ENCODE peak calls at places on chromosomes 7 and 10, in eight cellular contexts. N, T, S, G, Z, P, B and H are unnamed samples.

GRCh38 chr10:113648478-113648877 is 15.4 kb downstream of the NRAP start:
- DNase-seq in N (no peak), T (no peak), S (peak), G (no peak), Z (no peak), P (no peak), B (no peak), H (no peak)

GRCh38 chr10:71868192-71868697 is 17.2 kb upstream of the PSAP start:
- DNase-seq in N (no peak), T (peak), S (peak), G (peak), Z (peak), P (peak), B (peak), H (peak)

GRCh38 chr7:70238171-70238575 is 639.9 kb downstream of the AUTS2 start:
- DNase-seq in N (no peak), T (no peak), S (no peak), G (no peak), Z (no peak), P (no peak), B (no peak), H (no peak)

GRCh38 chr10:90885176-90885575 is 13.4 kb downstream of the RPP30 start:
- DNase-seq in N (no peak), T (peak), S (peak), G (no peak), Z (no peak), P (no peak), B (no peak), H (peak)

GRCh38 chr7:112091768-112092167 is 114.4 kb downstream of the DOCK4 start:
- DNase-seq in N (no peak), T (no peak), S (no peak), G (no peak), Z (no peak), P (no peak), B (no peak), H (no peak)

GRCh38 chr7:25495905-25496304 is 267.6 kb upstream of the NPVF start:
- DNase-seq in N (no peak), T (no peak), S (no peak), G (no peak), Z (no peak), P (no peak), B (no peak), H (no peak)

GRCh38 chr7:13988765-13989137 is 715 bp downstream of the ETV1 start:
- DNase-seq in N (no peak), T (peak), S (peak), G (peak), Z (no peak), P (peak), B (peak), H (peak)

GRCh38 chr10:12622691-12623090 is 273.3 kb downstream of the CAMK1D start:
- DNase-seq in N (no peak), T (no peak), S (no peak), G (no peak), Z (no peak), P (no peak), B (no peak), H (no peak)

GRCh38 chr7:699260-700170 is 27.0 kb upstream of the DNAAF5 start:
- DNase-seq in N (no peak), T (peak), S (no peak), G (no peak), Z (no peak), P (no peak), B (peak), H (no peak)

GRCh38 chr7:44533301-44534055 is 7.7 kb downstream of the NPC1L1 start:
- DNase-seq in N (no peak), T (peak), S (peak), G (no peak), Z (peak), P (no peak), B (no peak), H (peak)

GRCh38 chr10:117086545-117086944 is 51.5 kb downstream of the VAX1 start:
- DNase-seq in N (no peak), T (no peak), S (no peak), G (no peak), Z (no peak), P (no peak), B (no peak), H (no peak)

GRCh38 chr7:133633055-133633454 is 380.2 kb downstream of the EXOC4 start:
- DNase-seq in N (no peak), T (peak), S (peak), G (no peak), Z (no peak), P (peak), B (no peak), H (peak)

GRCh38 chr7:141700848-141701371 is 1.1 kb downstream of the DENND11 start:
- DNase-seq in N (peak), T (no peak), S (no peak), G (no peak), Z (peak), P (no peak), B (peak), H (no peak)

GRCh38 chr7:132458685-132459084 is 117.6 kb downstream of the PLXNA4 start:
- DNase-seq in N (no peak), T (no peak), S (no peak), G (no peak), Z (no peak), P (no peak), B (no peak), H (no peak)

GRCh38 chr7:90850516-90850915 is 254.4 kb downstream of the CDK14 start:
- DNase-seq in N (no peak), T (no peak), S (no peak), G (no peak), Z (no peak), P (no peak), B (no peak), H (no peak)

GRCh38 chr10:43073191-43073590 is 3.7 kb upstream of the RET start:
- DNase-seq in N (no peak), T (no peak), S (no peak), G (no peak), Z (no peak), P (no peak), B (no peak), H (no peak)

GRCh38 chr10:108521827-108522503 is 1357.5 kb upstream of the SORCS1 start:
- DNase-seq in N (no peak), T (no peak), S (no peak), G (no peak), Z (no peak), P (no peak), B (no peak), H (no peak)

GRCh38 chr7:5630670-5631069 is 150.8 kb downstream of the RNF216 start:
- DNase-seq in N (peak), T (no peak), S (no peak), G (no peak), Z (no peak), P (no peak), B (no peak), H (peak)

GRCh38 chr7:94511763-94512162 is 2.2 kb downstream of the CASD1 start:
- DNase-seq in N (no peak), T (no peak), S (no peak), G (no peak), Z (no peak), P (no peak), B (no peak), H (peak)

GRCh38 chr7:116511552-116512523 is 12.3 kb downstream of the CAV2 start:
- DNase-seq in N (peak), T (peak), S (peak), G (no peak), Z (peak), P (no peak), B (peak), H (peak)

GRCh38 chr7:1638113-1638726 is 31.9 kb upstream of the ELFN1 start:
- DNase-seq in N (no peak), T (peak), S (no peak), G (no peak), Z (no peak), P (no peak), B (no peak), H (no peak)

GRCh38 chr10:43407148-43407575 is 1.8 kb downstream of the HNRNPF start:
- DNase-seq in N (peak), T (peak), S (peak), G (peak), Z (peak), P (peak), B (peak), H (no peak)

GRCh38 chr7:138982204-138982623 is 1.0 kb upstream of the KIAA1549 start:
- DNase-seq in N (no peak), T (peak), S (no peak), G (peak), Z (no peak), P (no peak), B (no peak), H (no peak)

GRCh38 chr10:111598433-111599059 is 521.7 kb downstream of the ADRA2A start:
- DNase-seq in N (no peak), T (peak), S (peak), G (peak), Z (peak), P (peak), B (peak), H (peak)

GRCh38 chr10:94183666-94184264 is 179.0 kb downstream of the NOC3L start:
- DNase-seq in N (no peak), T (peak), S (peak), G (no peak), Z (peak), P (no peak), B (no peak), H (peak)

GRCh38 chr7:99124236-99124635 is 19.7 kb downstream of the SMURF1 start:
- DNase-seq in N (no peak), T (no peak), S (no peak), G (no peak), Z (no peak), P (no peak), B (no peak), H (no peak)

GRCh38 chr10:132881186-132881920 is 61.0 kb downstream of the CFAP46 start:
- DNase-seq in N (no peak), T (no peak), S (no peak), G (no peak), Z (no peak), P (no peak), B (no peak), H (no peak)

GRCh38 chr7:55432937-55433784 is 68.0 kb downstream of the LANCL2 start:
- DNase-seq in N (no peak), T (peak), S (peak), G (peak), Z (peak), P (peak), B (no peak), H (peak)

GRCh38 chr7:100720645-100721504 is 607 bp downstream of the EPO start:
- DNase-seq in N (no peak), T (no peak), S (no peak), G (no peak), Z (no peak), P (no peak), B (no peak), H (no peak)

GRCh38 chr7:137890449-137890916 is 43.7 kb upstream of the DGKI start:
- DNase-seq in N (no peak), T (no peak), S (no peak), G (no peak), Z (no peak), P (no peak), B (no peak), H (no peak)

GRCh38 chr7:8481096-8481495 is 47.7 kb downstream of the NXPH1 start:
- DNase-seq in N (no peak), T (no peak), S (no peak), G (no peak), Z (no peak), P (no peak), B (no peak), H (no peak)
- TF ChIP-seq CTCF in N (no peak), T (no peak), S (no peak), G (no peak), Z (no peak), P (no peak), B (no peak), H (no peak)

DNA sequence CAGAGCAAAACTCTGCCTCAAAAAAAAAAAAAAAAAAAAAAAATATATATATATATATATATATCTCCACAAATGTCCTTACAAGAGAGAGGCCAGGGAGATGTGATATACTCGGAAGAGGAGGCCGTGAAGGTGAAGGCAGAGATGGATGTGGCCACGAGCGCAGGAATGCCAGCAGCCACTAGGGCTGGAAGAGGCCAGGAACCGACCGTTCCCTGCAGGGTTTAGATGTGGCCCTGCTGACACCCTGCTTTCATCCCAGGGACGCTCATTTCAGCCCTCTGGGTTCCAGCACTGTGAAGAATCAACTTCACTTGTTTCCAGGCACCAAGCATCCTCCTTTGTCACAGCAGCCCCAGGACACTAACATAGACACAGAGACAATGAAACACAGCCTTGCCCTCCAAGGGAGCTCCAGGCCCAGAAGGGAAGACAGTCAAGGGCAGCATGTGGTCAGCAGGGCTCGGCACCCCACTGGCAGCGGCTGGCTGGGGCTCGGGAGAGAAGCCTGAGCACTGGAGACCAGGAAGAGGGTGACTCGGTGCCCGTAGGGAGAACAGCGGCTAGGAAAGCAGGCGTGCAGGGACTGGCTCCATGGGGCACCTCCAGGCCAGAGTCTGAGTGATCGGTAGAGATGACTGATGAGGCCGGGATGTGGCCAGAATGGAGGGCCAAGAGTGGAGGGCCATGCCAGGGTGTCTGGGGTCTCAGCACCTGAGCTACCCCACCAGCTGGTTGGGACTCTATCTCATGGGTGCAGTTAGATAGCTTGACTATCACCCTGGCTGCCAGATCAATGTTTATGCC is 7.6 kb downstream of the WDR86 start:
- DNase-seq in N (no peak), T (no peak), S (no peak), G (no peak), Z (no peak), P (no peak), B (no peak), H (no peak)
- TF ChIP-seq CTCF in N (no peak), T (no peak), S (no peak), G (no peak), Z (no peak), P (no peak), B (no peak), H (no peak)

GRCh38 chr7:135712796-135713195 is 15.2 kb downstream of the SLC13A4 start:
- DNase-seq in N (no peak), T (peak), S (no peak), G (no peak), Z (no peak), P (no peak), B (no peak), H (no peak)

GRCh38 chr7:135708041-135708440 is 19.9 kb downstream of the SLC13A4 start:
- DNase-seq in N (no peak), T (no peak), S (no peak), G (no peak), Z (no peak), P (no peak), B (no peak), H (no peak)

GRCh38 chr7:135712182-135712782 is 15.7 kb downstream of the SLC13A4 start:
- DNase-seq in N (no peak), T (peak), S (no peak), G (no peak), Z (no peak), P (no peak), B (no peak), H (no peak)

GRCh38 chr7:135709508-135709907 is 18.5 kb downstream of the SLC13A4 start:
- DNase-seq in N (no peak), T (no peak), S (no peak), G (no peak), Z (no peak), P (no peak), B (no peak), H (no peak)

DNA sequence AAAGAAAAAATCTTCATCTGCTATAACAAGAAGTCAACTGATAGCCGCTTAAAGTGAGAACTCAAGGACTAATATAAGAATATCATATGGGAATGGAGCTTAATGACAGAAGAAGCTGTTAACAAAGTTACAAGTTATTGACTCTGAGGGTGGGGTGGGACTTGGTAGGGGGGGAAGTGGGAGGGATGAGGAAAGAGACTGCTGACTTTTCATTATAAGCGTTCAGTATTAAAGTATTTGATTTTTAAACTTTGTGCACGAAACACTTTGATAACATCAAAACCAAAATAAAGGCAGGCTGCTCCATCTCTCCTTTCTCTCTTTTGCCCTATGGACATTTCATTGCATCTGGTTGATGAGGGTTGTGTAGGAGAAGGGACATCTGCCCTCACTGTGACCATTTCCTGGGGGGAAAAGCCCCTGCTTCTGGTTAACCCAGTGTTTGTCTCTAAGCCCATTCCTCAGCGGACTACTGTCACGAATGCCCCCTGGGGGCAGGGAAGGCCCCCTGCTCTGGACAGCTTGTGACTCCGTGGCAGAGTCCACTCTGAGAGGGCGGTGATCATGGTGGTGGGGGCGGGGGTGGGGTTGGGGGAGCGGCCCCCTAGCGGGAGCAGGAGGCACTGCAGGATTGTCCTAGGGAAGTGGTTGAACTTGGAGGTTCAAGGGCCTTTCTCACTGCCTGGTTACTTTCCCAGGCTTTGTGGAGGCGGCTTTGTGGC is 17.4 kb downstream of the SLC13A4 start:
- DNase-seq in N (no peak), T (no peak), S (no peak), G (peak), Z (no peak), P (no peak), B (no peak), H (peak)
- TF ChIP-seq CTCF in N (peak), T (peak), S (peak), G (peak), Z (peak), P (peak), B (peak), H (peak)

DNA sequence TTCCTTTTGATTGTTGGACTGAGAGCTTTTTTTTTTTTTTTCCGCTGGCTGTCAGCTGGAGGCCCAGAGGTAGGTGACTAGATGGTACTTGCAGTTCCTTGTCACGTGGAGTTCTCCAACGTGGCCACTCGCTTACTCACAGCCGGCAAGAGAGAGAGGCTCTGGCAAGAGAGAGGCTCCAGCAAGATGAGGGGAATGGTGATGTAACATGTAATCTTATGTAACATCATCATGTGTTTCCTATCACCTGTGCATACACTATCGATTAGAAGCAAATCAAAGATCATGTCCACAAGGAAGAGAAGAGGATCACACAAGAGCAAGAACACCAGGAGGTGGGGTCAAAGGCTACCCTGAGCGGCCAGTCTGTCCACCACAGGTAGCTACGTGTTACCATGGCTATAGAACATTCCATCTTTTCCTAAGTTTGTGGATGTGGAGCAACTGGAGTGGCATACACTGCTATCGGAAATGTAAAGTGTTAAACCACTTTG is 4.0 kb upstream of the BORCS7 start:
- DNase-seq in N (no peak), T (no peak), S (no peak), G (no peak), Z (no peak), P (no peak), B (no peak), H (peak)
- TF ChIP-seq CTCF in N (no peak), T (no peak), S (no peak), G (no peak), Z (no peak), P (no peak), B (no peak), H (no peak)